ENCODE peak calls at places on chromosomes 11 and 22, in nine cellular contexts. H is NAMALWA, U is cardiac muscle cell, W is activated T-cell treated with anti-CD3 and anti-CD28 coated beads for 24 hours, N is NCI-H460, B is NCI-H1092 treated with DMSO at 0.1 percent for 48 hours, M is COR-L47, Z is small intestine, T is neural progenitor cell. D is an unnamed sample.

GRCh38 chr11:65492637-65493366 is 6.0 kb upstream of the MALAT1 start:
- DNase-seq in H (no peak), U (no peak), W (no peak), N (peak; percentile 83), B (peak; percentile 69), M (no peak), Z (no peak), T (no peak), D (peak; percentile 76)

GRCh38 chr22:48045369-48045768 is 1282.9 kb downstream of the TBC1D22A start:
- DNase-seq in H (peak; percentile 41), U (no peak), W (no peak), N (no peak), B (no peak), M (no peak), Z (no peak), T (no peak), D (no peak)

GRCh38 chr11:126431401-126432064 is 76.0 kb downstream of the ST3GAL4 start:
- DNase-seq in H (no peak), U (no peak), W (no peak), N (peak; percentile 55), B (no peak), M (no peak), Z (no peak), T (no peak), D (no peak)

GRCh38 chr11:67484847-67485311 is 2.1 kb downstream of the AIP start:
- DNase-seq in H (peak; percentile 93), U (no peak), W (peak; percentile 67), N (no peak), B (no peak), M (no peak), Z (no peak), T (no peak), D (no peak)

GRCh38 chr11:94000641-94001040 is 20.5 kb upstream of the HEPHL1 start:
- DNase-seq in H (no peak), U (no peak), W (no peak), N (no peak), B (no peak), M (no peak), Z (no peak), T (no peak), D (no peak)

GRCh38 chr11:61793084-61793828 is 545 bp downstream of the FEN1 start:
- DNase-seq in H (no peak), U (no peak), W (no peak), N (no peak), B (peak; percentile 79), M (no peak), Z (no peak), T (peak; percentile 50), D (peak; percentile 22)

GRCh38 chr11:1888811-1889526 is 2.7 kb downstream of the PRR33 start:
- DNase-seq in H (no peak), U (no peak), W (peak; percentile 56), N (no peak), B (no peak), M (no peak), Z (peak; percentile 8), T (no peak), D (no peak)

GRCh38 chr22:31497148-31497938 is 1.0 kb downstream of the SFI1 start:
- DNase-seq in H (peak; percentile 35), U (no peak), W (no peak), N (no peak), B (no peak), M (no peak), Z (no peak), T (no peak), D (no peak)

GRCh38 chr11:117072517-117073218 is 25.6 kb downstream of the SIK3 start:
- DNase-seq in H (no peak), U (no peak), W (no peak), N (peak; percentile 81), B (no peak), M (no peak), Z (peak; percentile 59), T (no peak), D (no peak)

GRCh38 chr11:95152878-95153856 is 63.5 kb downstream of the ENDOD1 start:
- DNase-seq in H (peak; percentile 42), U (no peak), W (peak; percentile 40), N (no peak), B (no peak), M (no peak), Z (peak; percentile 45), T (no peak), D (no peak)

GRCh38 chr11:45390407-45390806 is 104.3 kb upstream of the SYT13 start:
- DNase-seq in H (no peak), U (no peak), W (no peak), N (no peak), B (peak; percentile 84), M (peak; percentile 55), Z (no peak), T (no peak), D (no peak)

GRCh38 chr11:27166130-27166529 is 125.5 kb downstream of the BBOX1 start:
- DNase-seq in H (no peak), U (no peak), W (no peak), N (no peak), B (no peak), M (no peak), Z (no peak), T (no peak), D (no peak)

GRCh38 chr11:102268083-102268984 is 49.0 kb upstream of the BIRC3 start:
- DNase-seq in H (peak; percentile 87), U (peak; percentile 85), W (peak; percentile 66), N (peak; percentile 54), B (peak; percentile 74), M (peak; percentile 19), Z (peak; percentile 97), T (peak; percentile 92), D (peak; percentile 8)

GRCh38 chr11:83063073-83063754 is 8.5 kb downstream of the RAB30 start:
- DNase-seq in H (peak; percentile 96), U (no peak), W (no peak), N (no peak), B (no peak), M (no peak), Z (peak; percentile 41), T (no peak), D (no peak)

GRCh38 chr11:4072668-4073285 is 21.8 kb upstream of the RRM1 start:
- DNase-seq in H (peak; percentile 84), U (peak; percentile 82), W (peak; percentile 35), N (peak; percentile 64), B (peak; percentile 86), M (peak; percentile 72), Z (peak; percentile 80), T (peak; percentile 80), D (no peak)

GRCh38 chr11:118657238-118657637 is 22.2 kb downstream of the TREH start:
- DNase-seq in H (peak; percentile 26), U (no peak), W (no peak), N (no peak), B (no peak), M (no peak), Z (no peak), T (no peak), D (no peak)

GRCh38 chr22:35314161-35314942 is 14.7 kb downstream of the TOM1 start:
- DNase-seq in H (no peak), U (no peak), W (no peak), N (no peak), B (no peak), M (peak; percentile 43), Z (peak; percentile 65), T (no peak), D (no peak)

GRCh38 chr11:105790021-105790420 is 180.1 kb downstream of the GRIA4 start:
- DNase-seq in H (no peak), U (no peak), W (no peak), N (no peak), B (no peak), M (no peak), Z (no peak), T (no peak), D (no peak)

GRCh38 chr11:66815646-66816045 is 27.6 kb upstream of the RCE1 start:
- DNase-seq in H (no peak), U (no peak), W (no peak), N (no peak), B (no peak), M (no peak), Z (no peak), T (no peak), D (no peak)

GRCh38 chr22:23828800-23829680 is 9.8 kb downstream of the DERL3 start:
- DNase-seq in H (no peak), U (no peak), W (no peak), N (no peak), B (no peak), M (no peak), Z (no peak), T (no peak), D (no peak)

GRCh38 chr22:26496456-26496855 is 12.8 kb downstream of the SRRD start:
- DNase-seq in H (no peak), U (no peak), W (no peak), N (no peak), B (no peak), M (no peak), Z (no peak), T (no peak), D (no peak)

GRCh38 chr11:118051611-118052461 is 25.0 kb upstream of the TMPRSS4 start:
- DNase-seq in H (no peak), U (no peak), W (peak; percentile 46), N (no peak), B (no peak), M (no peak), Z (peak; percentile 55), T (no peak), D (no peak)

GRCh38 chr22:23700706-23701105 is 9.9 kb downstream of the RGL4 start:
- DNase-seq in H (no peak), U (no peak), W (no peak), N (no peak), B (no peak), M (no peak), Z (no peak), T (no peak), D (no peak)

GRCh38 chr11:66268953-66269906 is 791 bp downstream of the RAB1B start:
- DNase-seq in H (peak; percentile 57), U (peak; percentile 51), W (no peak), N (no peak), B (peak; percentile 47), M (no peak), Z (peak; percentile 51), T (peak; percentile 66), D (no peak)

GRCh38 chr22:43796567-43796966 is 15.5 kb downstream of the EFCAB6 start:
- DNase-seq in H (no peak), U (peak; percentile 90), W (no peak), N (peak; percentile 7), B (no peak), M (peak; percentile 2), Z (peak; percentile 20), T (peak; percentile 63), D (no peak)

GRCh38 chr11:115190196-115190595 is 314.0 kb downstream of the CADM1 start:
- DNase-seq in H (no peak), U (no peak), W (no peak), N (no peak), B (no peak), M (no peak), Z (no peak), T (no peak), D (no peak)

GRCh38 chr11:67615455-67616430 is 9.0 kb downstream of the NDUFV1 start:
- DNase-seq in H (peak; percentile 72), U (peak; percentile 65), W (peak; percentile 23), N (peak; percentile 23), B (no peak), M (no peak), Z (peak; percentile 69), T (peak; percentile 54), D (no peak)

GRCh38 chr11:106161775-106162174 is 84.3 kb downstream of the AASDHPPT start:
- DNase-seq in H (no peak), U (no peak), W (no peak), N (no peak), B (no peak), M (no peak), Z (no peak), T (no peak), D (no peak)

GRCh38 chr11:3970101-3970500 is 114.6 kb downstream of the STIM1 start:
- DNase-seq in H (no peak), U (no peak), W (no peak), N (no peak), B (no peak), M (no peak), Z (no peak), T (no peak), D (no peak)